ENCODE peak calls at places on chromosome 10, in ten cellular contexts. T, K, M, C, R, U, E, L, I and S are unnamed samples.

GRCh38 chr10:77798940-77799339 is 127.6 kb downstream of the DLG5 start:
- DNase-seq in K (no peak), T (no peak), R (no peak), E (no peak), U (no peak), L (no peak), C (no peak), M (no peak), I (no peak), S (no peak)

GRCh38 chr10:86857097-86857825 is 100.2 kb downstream of the MMRN2 start:
- DNase-seq in I (peak), K (no peak), L (no peak), C (no peak), R (no peak), T (no peak), U (no peak), E (no peak), M (no peak), S (no peak)

GRCh38 chr10:14569274-14570060 is 205.2 kb downstream of the FAM107B start:
- DNase-seq in M (no peak), C (no peak), R (no peak), T (no peak), I (no peak), K (peak), L (no peak), U (peak), E (peak), S (no peak)

GRCh38 chr10:123854003-123854402 is 37.6 kb downstream of the CPXM2 start:
- DNase-seq in R (no peak), E (no peak), M (no peak), C (no peak), U (no peak), L (no peak), T (no peak), I (no peak), K (no peak), S (no peak)

GRCh38 chr10:46545861-46546590 is 10.4 kb downstream of the GPRIN2 start:
- DNase-seq in U (peak), L (no peak), C (no peak), R (peak), M (peak), E (peak), K (peak), T (no peak), I (no peak), S (no peak)

GRCh38 chr10:110107887-110108286 is 99.5 kb upstream of the MXI1 start:
- DNase-seq in E (no peak), U (no peak), C (no peak), I (no peak), K (no peak), L (no peak), M (no peak), T (no peak), R (no peak), S (no peak)

GRCh38 chr10:97497572-97498075 is 598 bp downstream of the MMS19 start:
- DNase-seq in L (peak), T (peak), M (peak), U (peak), C (peak), E (peak), I (peak), K (peak), R (peak), S (peak)

GRCh38 chr10:2949948-2950354 is 117.4 kb upstream of the PFKP start:
- DNase-seq in M (no peak), T (no peak), I (no peak), E (no peak), U (no peak), C (peak), L (no peak), K (no peak), R (no peak), S (no peak)

GRCh38 chr10:82535457-82535856 is 660.5 kb downstream of the NRG3 start:
- DNase-seq in E (no peak), U (no peak), M (no peak), T (no peak), C (no peak), L (no peak), R (no peak), K (no peak), I (no peak), S (no peak)

GRCh38 chr10:127046975-127047877 is 142.0 kb downstream of the DOCK1 start:
- DNase-seq in R (no peak), C (no peak), I (no peak), K (no peak), L (no peak), U (no peak), E (no peak), T (no peak), M (no peak), S (no peak)

GRCh38 chr10:71335173-71335572 is 16.1 kb downstream of the SLC29A3 start:
- DNase-seq in R (no peak), M (no peak), U (no peak), I (no peak), C (no peak), E (no peak), L (no peak), K (no peak), T (no peak), S (no peak)

GRCh38 chr10:78578929-78579328 is 489.8 kb upstream of the ZMIZ1 start:
- DNase-seq in I (no peak), L (no peak), E (no peak), U (no peak), T (no peak), C (no peak), M (no peak), R (no peak), K (no peak), S (no peak)

GRCh38 chr10:11435621-11436020 is 175.8 kb downstream of the USP6NL start:
- DNase-seq in I (no peak), U (no peak), C (no peak), K (no peak), E (no peak), M (no peak), L (no peak), R (no peak), T (no peak), S (no peak)

GRCh38 chr10:124886195-124886594 is 55.7 kb upstream of the ZRANB1 start:
- DNase-seq in C (no peak), L (no peak), I (no peak), K (no peak), U (no peak), M (no peak), R (no peak), E (no peak), T (no peak), S (no peak)

GRCh38 chr10:120460776-120461175 is 3.7 kb downstream of the PLPP4 start:
- DNase-seq in C (no peak), E (no peak), T (no peak), U (no peak), R (no peak), K (no peak), I (peak), L (peak), M (no peak), S (peak)

GRCh38 chr10:119478111-119479047 is 64.1 kb downstream of the RGS10 start:
- DNase-seq in M (no peak), U (no peak), L (no peak), E (no peak), K (peak), T (no peak), C (no peak), R (no peak), I (no peak), S (no peak)

GRCh38 chr10:77333610-77334340 is 303.8 kb downstream of the KCNMA1 start:
- DNase-seq in T (no peak), K (no peak), L (no peak), I (no peak), E (no peak), R (no peak), M (peak), U (no peak), C (peak), S (no peak)

GRCh38 chr10:7577206-7577978 is 89.4 kb downstream of the ITIH5 start:
- DNase-seq in T (no peak), U (no peak), M (no peak), C (no peak), I (no peak), L (no peak), E (no peak), R (no peak), K (peak), S (no peak)

GRCh38 chr10:42951486-42952251 is 125.2 kb upstream of the RET start:
- DNase-seq in T (peak), C (no peak), M (peak), I (no peak), K (peak), R (no peak), E (no peak), U (peak), L (peak), S (no peak)

GRCh38 chr10:109982812-109983211 is 25.0 kb upstream of the ADD3 start:
- DNase-seq in R (no peak), E (no peak), L (no peak), K (no peak), T (no peak), I (no peak), M (no peak), C (no peak), U (no peak), S (peak)

GRCh38 chr10:120969219-120969645 is 118.1 kb downstream of the WDR11 start:
- DNase-seq in E (no peak), M (no peak), C (no peak), K (no peak), L (no peak), I (no peak), T (no peak), R (no peak), U (no peak), S (no peak)

GRCh38 chr10:74771054-74771453 is 55.3 kb upstream of the KAT6B start:
- DNase-seq in E (no peak), U (no peak), M (no peak), I (no peak), L (no peak), K (no peak), C (no peak), T (no peak), R (no peak), S (no peak)

GRCh38 chr10:132698211-132698751 is 87.7 kb downstream of the NKX6-2 start:
- DNase-seq in E (no peak), R (no peak), K (peak), M (no peak), C (no peak), T (peak), L (no peak), I (no peak), U (no peak), S (no peak)

GRCh38 chr10:6364283-6364682 is 161.6 kb downstream of the PFKFB3 start:
- DNase-seq in E (no peak), M (no peak), L (no peak), I (no peak), T (no peak), K (no peak), U (no peak), C (no peak), R (no peak), S (no peak)

GRCh38 chr10:52780391-52781155 is 8.0 kb upstream of the MBL2 start:
- DNase-seq in K (no peak), E (no peak), R (no peak), U (no peak), M (no peak), T (no peak), I (no peak), L (peak), C (no peak), S (no peak)

GRCh38 chr10:13376771-13377170 is 28.7 kb upstream of the SEPHS1 start:
- DNase-seq in C (no peak), I (no peak), L (no peak), K (no peak), R (no peak), M (no peak), T (no peak), U (no peak), E (no peak), S (no peak)

GRCh38 chr10:80202934-80203834 is 2.2 kb downstream of the ANXA11 start:
- DNase-seq in L (no peak), I (peak), M (peak), E (peak), K (peak), T (peak), C (peak), R (peak), U (peak), S (peak)

GRCh38 chr10:93126484-93127052 is 52.9 kb downstream of the CYP26A1 start:
- DNase-seq in E (no peak), M (no peak), L (no peak), T (no peak), U (no peak), C (peak), I (no peak), R (no peak), K (no peak), S (peak)

DNA sequence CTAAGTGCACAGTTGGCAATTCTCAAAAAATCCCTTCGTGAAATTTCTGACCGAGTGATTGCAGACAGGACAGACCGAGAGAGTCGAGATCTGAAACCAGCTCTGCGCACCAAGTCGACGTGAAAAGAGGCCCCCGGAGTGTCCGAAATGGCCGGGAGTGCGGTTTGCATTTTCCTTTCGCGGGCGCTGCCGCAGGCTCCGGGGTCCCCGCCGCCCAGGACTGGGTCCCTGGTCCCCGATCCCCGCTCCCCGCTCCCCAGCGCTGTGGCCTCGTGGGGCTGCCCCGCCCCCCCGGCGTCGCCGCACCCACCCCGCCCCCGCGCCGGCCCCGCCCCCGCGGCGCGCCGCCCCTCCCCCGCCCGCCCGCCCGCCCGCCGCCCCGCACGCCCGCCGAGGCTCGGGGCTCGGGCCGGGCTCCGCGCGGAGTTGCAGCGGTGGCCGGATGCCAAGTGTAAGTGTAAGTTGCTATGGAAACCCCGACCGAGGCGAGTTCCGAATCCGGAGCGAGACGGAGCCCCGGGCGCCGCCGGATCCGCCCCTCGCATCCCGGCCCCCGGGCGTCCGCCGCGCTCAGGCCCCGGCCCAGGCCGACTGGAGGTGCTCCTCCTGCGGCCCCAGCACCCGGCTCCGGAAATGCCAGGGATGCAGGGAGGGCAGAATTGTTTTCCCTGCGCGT is 4.5 kb downstream of the BMI1 start:
- DNase-seq in R (peak), E (peak), U (peak), K (peak), C (peak), L (no peak), I (peak), T (no peak), M (no peak), S (peak)
- TF ChIP-seq POLR2A in R (no peak), E (no peak), U (no peak), K (no peak), C (no peak), L (no peak), I (no peak), T (no peak), M (no peak), S (no peak)

DNA sequence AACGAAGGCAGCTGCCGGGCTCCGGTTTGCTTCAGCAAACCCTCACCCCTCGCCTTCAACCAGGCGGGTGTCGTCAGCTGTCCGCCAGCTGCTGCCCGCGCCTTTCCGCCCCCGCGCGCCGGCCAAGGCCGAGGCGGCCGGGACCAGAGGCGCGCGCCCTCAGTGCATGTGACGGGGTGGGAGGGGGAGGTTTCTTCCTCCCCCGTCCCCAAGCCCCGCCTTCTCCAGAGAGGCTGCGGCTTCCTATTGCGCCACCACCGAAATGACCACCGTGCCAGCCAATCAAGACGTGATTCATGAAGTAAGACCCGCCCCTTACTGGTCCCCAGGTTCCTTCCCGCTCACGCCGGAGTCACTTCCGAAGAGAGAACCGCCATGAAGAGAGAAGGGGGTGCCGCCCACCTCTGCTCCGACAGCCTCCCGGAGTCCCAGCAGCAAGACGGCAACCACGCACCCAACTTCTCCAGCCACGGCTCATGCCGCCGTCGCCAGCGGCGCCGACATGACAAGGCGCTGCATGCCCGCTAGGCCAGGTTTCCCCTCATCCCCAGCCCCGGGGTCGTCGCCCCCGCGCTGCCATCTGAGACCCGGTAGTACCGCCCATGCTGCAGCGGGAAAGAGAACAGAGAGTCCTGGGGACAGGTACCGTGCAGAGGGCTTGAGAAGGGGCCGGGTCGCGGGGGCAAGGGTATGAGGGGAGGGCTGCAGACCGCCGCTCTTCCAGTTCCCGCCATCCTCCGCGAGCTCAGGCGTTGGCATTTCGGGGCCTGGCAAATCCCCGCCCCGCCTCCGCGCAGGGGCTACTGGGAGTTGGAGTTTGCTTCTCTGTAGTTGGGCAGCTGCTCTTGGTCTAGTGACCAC is at the start of gene SLF2:
- DNase-seq in E (peak), M (peak), T (peak), L (peak), K (peak), U (peak), C (peak), I (peak), R (peak), S (peak)
- TF ChIP-seq POLR2A in E (peak), M (peak), T (peak), L (peak), K (no peak), U (no peak), C (peak), I (peak), R (peak), S (peak)

GRCh38 chr10:1399431-1400120 is 337.7 kb downstream of the ADARB2 start:
- DNase-seq in T (no peak), E (no peak), C (no peak), L (peak), M (no peak), U (peak), I (no peak), K (no peak), R (no peak), S (no peak)

GRCh38 chr10:1402821-1403507 is 334.4 kb downstream of the ADARB2 start:
- DNase-seq in K (no peak), R (no peak), M (no peak), C (no peak), U (peak), T (no peak), E (no peak), L (peak), I (no peak), S (no peak)

GRCh38 chr10:1402016-1402820 is 335.1 kb downstream of the ADARB2 start:
- DNase-seq in T (no peak), E (no peak), L (peak), M (no peak), K (no peak), C (no peak), U (peak), I (no peak), R (no peak), S (no peak)

GRCh38 chr10:1400129-1400865 is 337.0 kb downstream of the ADARB2 start:
- DNase-seq in M (no peak), E (no peak), C (no peak), K (no peak), U (peak), I (no peak), R (no peak), T (no peak), L (peak), S (no peak)

DNA sequence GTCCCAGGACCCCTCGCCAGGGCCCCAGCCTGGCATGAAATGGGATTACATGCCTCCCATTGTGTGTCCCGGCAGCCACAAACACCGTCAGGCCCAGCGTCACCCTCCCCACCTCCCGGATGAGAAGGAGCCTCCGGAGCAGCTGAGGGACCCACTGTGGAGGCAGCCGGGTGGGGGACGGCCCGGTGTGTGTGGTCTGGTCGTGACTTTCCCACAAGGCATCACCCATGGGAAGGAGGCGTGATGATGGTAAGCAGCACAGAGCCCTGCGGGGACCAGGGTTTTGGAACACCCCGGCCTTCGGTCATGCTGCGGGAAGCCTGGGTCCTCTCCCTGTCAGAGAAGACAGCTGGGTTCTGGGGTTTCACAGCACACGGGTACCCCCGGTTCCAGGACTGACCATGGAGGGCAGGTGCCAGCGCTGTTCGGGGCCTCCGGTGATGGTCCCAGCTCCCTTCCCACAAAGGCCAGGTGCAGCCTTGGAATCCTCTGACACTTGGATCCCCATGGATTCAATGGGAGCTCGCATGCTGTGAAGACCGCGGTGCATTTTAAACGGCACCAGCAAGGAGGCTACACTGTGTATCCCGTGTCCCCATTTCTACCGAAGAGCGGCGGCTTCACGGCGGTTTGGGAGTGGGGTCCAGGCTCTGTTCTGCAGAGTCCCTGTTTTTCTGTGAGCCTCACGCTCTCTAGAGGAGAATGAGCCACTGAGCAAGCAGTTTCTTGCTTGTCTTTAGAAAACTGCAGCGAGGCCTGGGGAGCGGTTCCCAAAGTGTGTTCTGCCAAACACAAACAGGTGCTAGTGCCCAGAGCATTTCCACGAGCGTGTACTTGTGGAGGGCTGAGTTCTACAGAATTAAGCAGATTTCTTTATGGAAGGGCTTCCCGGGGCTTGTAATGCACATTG is 336.0 kb downstream of the ADARB2 start:
- DNase-seq in C (no peak), E (no peak), M (no peak), T (no peak), I (no peak), R (no peak), U (peak), K (no peak), L (peak), S (no peak)
- TF ChIP-seq POLR2A in C (no peak), E (no peak), M (no peak), T (no peak), I (no peak), R (no peak), U (no peak), K (no peak), L (no peak), S (no peak)

GRCh38 chr10:100346765-100347567 is at the start of gene SCD:
- DNase-seq in R (peak), T (peak), E (peak), M (peak), C (peak), I (peak), U (peak), L (no peak), K (peak), S (peak)

GRCh38 chr10:100344386-100344785 is 2.6 kb upstream of the SCD start:
- DNase-seq in T (no peak), U (no peak), M (no peak), L (no peak), K (no peak), C (no peak), I (no peak), R (no peak), E (no peak), S (no peak)

GRCh38 chr10:100347568-100348195 is 649 bp downstream of the SCD start:
- DNase-seq in C (no peak), R (peak), T (no peak), E (no peak), L (no peak), U (no peak), M (no peak), K (peak), I (no peak), S (peak)

GRCh38 chr10:100345570-100346330 is 1.3 kb upstream of the SCD start:
- DNase-seq in I (no peak), L (no peak), C (peak), R (peak), M (peak), T (no peak), E (peak), U (no peak), K (no peak), S (no peak)

DNA sequence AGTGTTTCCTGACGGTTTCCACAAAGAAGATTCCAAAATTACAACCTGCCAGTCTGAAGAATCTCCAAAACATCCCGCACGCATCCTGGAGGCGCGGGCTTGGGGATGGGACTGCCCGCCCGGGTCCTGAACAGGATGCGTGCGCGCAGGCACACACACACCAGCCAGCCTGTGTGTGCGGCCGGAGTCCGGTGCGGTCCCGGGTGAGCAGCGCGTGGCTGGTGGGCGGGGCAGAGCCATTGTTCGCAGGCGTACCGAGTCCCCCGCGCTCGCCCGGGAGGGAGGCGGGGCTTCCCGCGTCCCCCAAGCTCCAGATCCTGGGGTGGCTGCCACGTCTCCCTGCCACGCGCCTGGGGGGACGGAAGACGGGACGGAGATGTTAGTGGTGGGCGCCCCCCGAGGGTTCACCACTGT is 675 bp upstream of the SCD start:
- DNase-seq in M (no peak), I (peak), C (peak), L (no peak), R (peak), T (no peak), E (peak), K (peak), U (peak), S (peak)
- TF ChIP-seq POLR2A in M (no peak), I (no peak), C (peak), L (no peak), R (no peak), T (no peak), E (no peak), K (no peak), U (no peak), S (no peak)